ENCODE peak calls at places on chromosomes 7 and 10, in eight cellular contexts. One of them, this sample, is unnamed.

GRCh38 chr10:70255329-70256299 is 22.4 kb upstream of the PPA1 start:
- DNase-seq in Calu3: peak
- DNase-seq in GM10248: peak
- DNase-seq in choroid plexus epithelial cell: no peak
- DNase-seq in mesothelial cell of epicardium: no peak
- DNase-seq in AG10803: peak
- DNase-seq in AG04450: no peak
- DNase-seq in foreskin fibroblast: peak
- DNase-seq in this sample: no peak

GRCh38 chr10:81179805-81180452 is 642.2 kb downstream of the SH2D4B start:
- DNase-seq in Calu3: peak
- DNase-seq in GM10248: peak
- DNase-seq in choroid plexus epithelial cell: peak
- DNase-seq in mesothelial cell of epicardium: no peak
- DNase-seq in AG10803: no peak
- DNase-seq in AG04450: no peak
- DNase-seq in foreskin fibroblast: peak
- DNase-seq in this sample: no peak

GRCh38 chr7:25093268-25093802 is 31.7 kb downstream of the CYCS start:
- DNase-seq in Calu3: peak
- DNase-seq in GM10248: peak
- DNase-seq in choroid plexus epithelial cell: peak
- DNase-seq in mesothelial cell of epicardium: peak
- DNase-seq in AG10803: peak
- DNase-seq in AG04450: peak
- DNase-seq in foreskin fibroblast: peak
- DNase-seq in this sample: no peak

GRCh38 chr7:23472046-23472445 is 1.8 kb upstream of the IGF2BP3 start:
- DNase-seq in Calu3: no peak
- DNase-seq in GM10248: no peak
- DNase-seq in choroid plexus epithelial cell: no peak
- DNase-seq in mesothelial cell of epicardium: no peak
- DNase-seq in AG10803: no peak
- DNase-seq in AG04450: no peak
- DNase-seq in foreskin fibroblast: no peak
- DNase-seq in this sample: no peak

GRCh38 chr10:124737221-124737620 is 7.0 kb downstream of the FAM53B start:
- DNase-seq in Calu3: no peak
- DNase-seq in GM10248: no peak
- DNase-seq in choroid plexus epithelial cell: no peak
- DNase-seq in mesothelial cell of epicardium: no peak
- DNase-seq in AG10803: no peak
- DNase-seq in AG04450: no peak
- DNase-seq in foreskin fibroblast: no peak
- DNase-seq in this sample: no peak

GRCh38 chr7:129465080-129465479 is 30.8 kb downstream of the STRIP2 start:
- DNase-seq in Calu3: no peak
- DNase-seq in GM10248: no peak
- DNase-seq in choroid plexus epithelial cell: no peak
- DNase-seq in mesothelial cell of epicardium: no peak
- DNase-seq in AG10803: no peak
- DNase-seq in AG04450: no peak
- DNase-seq in foreskin fibroblast: no peak
- DNase-seq in this sample: no peak

GRCh38 chr10:97312897-97313296 is 6.2 kb upstream of the FRAT1 start:
- DNase-seq in Calu3: no peak
- DNase-seq in GM10248: no peak
- DNase-seq in choroid plexus epithelial cell: no peak
- DNase-seq in mesothelial cell of epicardium: no peak
- DNase-seq in AG10803: no peak
- DNase-seq in AG04450: no peak
- DNase-seq in foreskin fibroblast: no peak
- DNase-seq in this sample: no peak

GRCh38 chr10:43822509-43823236 is 174.0 kb upstream of the ZNF32 start:
- DNase-seq in Calu3: no peak
- DNase-seq in GM10248: no peak
- DNase-seq in choroid plexus epithelial cell: no peak
- DNase-seq in mesothelial cell of epicardium: no peak
- DNase-seq in AG10803: peak
- DNase-seq in AG04450: no peak
- DNase-seq in foreskin fibroblast: peak
- DNase-seq in this sample: no peak

GRCh38 chr7:35648367-35648766 is 46.6 kb downstream of the HERPUD2 start:
- DNase-seq in Calu3: no peak
- DNase-seq in GM10248: no peak
- DNase-seq in choroid plexus epithelial cell: peak
- DNase-seq in mesothelial cell of epicardium: no peak
- DNase-seq in AG10803: no peak
- DNase-seq in AG04450: no peak
- DNase-seq in foreskin fibroblast: no peak
- DNase-seq in this sample: no peak

GRCh38 chr10:34731213-34731612 is 83.9 kb downstream of the PARD3 start:
- DNase-seq in Calu3: no peak
- DNase-seq in GM10248: no peak
- DNase-seq in choroid plexus epithelial cell: no peak
- DNase-seq in mesothelial cell of epicardium: no peak
- DNase-seq in AG10803: no peak
- DNase-seq in AG04450: no peak
- DNase-seq in foreskin fibroblast: no peak
- DNase-seq in this sample: no peak

DNA sequence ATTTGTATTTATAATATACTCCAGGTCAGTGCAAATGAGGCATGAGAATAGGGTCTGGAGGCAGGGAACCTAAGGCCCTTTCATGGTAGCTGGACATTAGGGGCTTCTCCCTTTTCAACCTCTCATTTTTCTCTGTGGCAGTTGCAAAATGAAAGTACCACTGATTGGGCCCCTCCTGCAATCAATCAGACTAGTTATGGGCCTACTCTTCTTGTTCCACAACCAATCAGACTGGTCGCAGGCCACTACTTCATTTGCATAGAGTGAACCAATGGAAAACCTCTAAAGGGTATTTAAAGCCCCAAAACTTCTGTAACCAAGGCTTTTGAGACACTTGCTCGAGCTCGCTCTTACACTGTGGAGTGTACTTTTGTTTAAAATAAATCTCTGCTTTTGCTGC is 10.0 kb upstream of the PRPS1L1 start:
- DNase-seq in Calu3: no peak
- DNase-seq in GM10248: no peak
- DNase-seq in choroid plexus epithelial cell: no peak
- DNase-seq in mesothelial cell of epicardium: no peak
- DNase-seq in AG10803: no peak
- DNase-seq in AG04450: no peak
- DNase-seq in foreskin fibroblast: no peak
- DNase-seq in this sample: no peak
- TF ChIP-seq CTCF in Calu3: no peak
- TF ChIP-seq CTCF in GM10248: no peak
- TF ChIP-seq CTCF in choroid plexus epithelial cell: no peak
- TF ChIP-seq CTCF in mesothelial cell of epicardium: no peak
- TF ChIP-seq CTCF in AG10803: no peak
- TF ChIP-seq CTCF in AG04450: no peak
- TF ChIP-seq CTCF in foreskin fibroblast: no peak
- TF ChIP-seq CTCF in this sample: no peak

GRCh38 chr7:80060218-80060806 is 74.3 kb upstream of the GNAI1 start:
- DNase-seq in Calu3: no peak
- DNase-seq in GM10248: peak
- DNase-seq in choroid plexus epithelial cell: peak
- DNase-seq in mesothelial cell of epicardium: no peak
- DNase-seq in AG10803: peak
- DNase-seq in AG04450: peak
- DNase-seq in foreskin fibroblast: peak
- DNase-seq in this sample: no peak

GRCh38 chr7:80057503-80057902 is 77.1 kb upstream of the GNAI1 start:
- DNase-seq in Calu3: no peak
- DNase-seq in GM10248: no peak
- DNase-seq in choroid plexus epithelial cell: no peak
- DNase-seq in mesothelial cell of epicardium: no peak
- DNase-seq in AG10803: no peak
- DNase-seq in AG04450: no peak
- DNase-seq in foreskin fibroblast: no peak
- DNase-seq in this sample: no peak

GRCh38 chr7:80053098-80053497 is 81.5 kb upstream of the GNAI1 start:
- DNase-seq in Calu3: no peak
- DNase-seq in GM10248: no peak
- DNase-seq in choroid plexus epithelial cell: no peak
- DNase-seq in mesothelial cell of epicardium: no peak
- DNase-seq in AG10803: no peak
- DNase-seq in AG04450: no peak
- DNase-seq in foreskin fibroblast: no peak
- DNase-seq in this sample: no peak

DNA sequence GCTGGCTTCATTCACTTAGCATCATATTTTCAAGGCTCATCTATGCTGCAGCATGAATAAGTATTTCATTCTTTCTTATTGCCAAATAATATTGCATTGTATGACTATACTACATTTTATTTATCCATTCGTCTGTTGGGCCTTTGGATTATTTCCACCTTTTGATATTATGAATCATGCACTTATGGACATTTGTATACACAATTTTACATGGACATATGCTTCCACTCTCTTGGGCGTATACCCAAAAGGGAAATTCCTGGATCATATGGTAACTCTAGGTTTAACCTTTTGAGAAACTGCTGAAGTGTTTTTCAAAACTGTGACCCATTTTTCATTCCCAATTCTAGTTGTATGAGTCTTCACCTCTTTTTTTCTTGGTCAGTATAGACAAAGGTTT is 80.3 kb upstream of the GNAI1 start:
- DNase-seq in Calu3: no peak
- DNase-seq in GM10248: no peak
- DNase-seq in choroid plexus epithelial cell: peak
- DNase-seq in mesothelial cell of epicardium: no peak
- DNase-seq in AG10803: peak
- DNase-seq in AG04450: peak
- DNase-seq in foreskin fibroblast: peak
- DNase-seq in this sample: no peak
- TF ChIP-seq CTCF in Calu3: no peak
- TF ChIP-seq CTCF in GM10248: no peak
- TF ChIP-seq CTCF in choroid plexus epithelial cell: no peak
- TF ChIP-seq CTCF in mesothelial cell of epicardium: no peak
- TF ChIP-seq CTCF in AG10803: no peak
- TF ChIP-seq CTCF in AG04450: no peak
- TF ChIP-seq CTCF in foreskin fibroblast: no peak
- TF ChIP-seq CTCF in this sample: no peak

DNA sequence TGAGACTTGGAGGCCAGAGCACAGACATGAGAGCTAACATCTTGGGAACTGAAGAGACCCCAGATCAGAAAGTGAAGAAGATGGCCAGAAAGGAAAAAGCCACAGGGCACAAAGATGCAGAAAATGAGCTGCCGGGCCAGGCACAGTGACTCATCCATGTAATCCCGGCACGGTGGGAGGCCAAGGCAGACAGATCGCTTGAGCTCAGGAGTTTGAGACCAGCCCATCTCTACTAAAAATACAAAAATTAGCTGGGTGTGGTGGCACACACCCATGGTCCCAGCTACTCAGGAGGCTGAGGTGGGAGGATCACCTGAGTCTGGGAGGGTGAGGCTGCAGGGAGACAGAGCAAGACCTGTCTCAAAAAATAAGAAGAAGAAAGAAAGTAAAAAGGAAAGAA is 81.4 kb upstream of the MGMT start:
- DNase-seq in Calu3: no peak
- DNase-seq in GM10248: no peak
- DNase-seq in choroid plexus epithelial cell: no peak
- DNase-seq in mesothelial cell of epicardium: no peak
- DNase-seq in AG10803: no peak
- DNase-seq in AG04450: no peak
- DNase-seq in foreskin fibroblast: no peak
- DNase-seq in this sample: no peak
- TF ChIP-seq CTCF in Calu3: no peak
- TF ChIP-seq CTCF in GM10248: no peak
- TF ChIP-seq CTCF in choroid plexus epithelial cell: no peak
- TF ChIP-seq CTCF in mesothelial cell of epicardium: no peak
- TF ChIP-seq CTCF in AG10803: no peak
- TF ChIP-seq CTCF in AG04450: no peak
- TF ChIP-seq CTCF in foreskin fibroblast: no peak
- TF ChIP-seq CTCF in this sample: no peak

DNA sequence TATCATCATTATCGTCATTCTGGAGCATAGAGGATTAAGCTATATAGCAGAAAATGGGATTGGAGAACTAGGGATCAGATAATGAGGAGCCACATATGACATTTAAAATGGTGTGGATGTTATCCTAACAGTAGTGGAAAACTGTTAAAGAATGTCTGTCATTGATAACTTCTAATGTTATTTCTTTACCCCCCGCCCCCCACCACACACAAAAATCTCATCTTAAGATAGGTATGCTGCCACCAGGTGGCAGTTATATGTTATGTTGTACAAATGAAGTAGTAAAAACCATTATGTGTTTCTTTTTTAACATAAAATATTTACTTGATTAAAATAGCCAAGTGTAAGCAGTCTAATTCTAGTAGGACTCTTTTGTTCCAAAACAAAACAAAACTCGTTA is 13.0 kb downstream of the AKAP9 start:
- DNase-seq in Calu3: no peak
- DNase-seq in GM10248: no peak
- DNase-seq in choroid plexus epithelial cell: peak
- DNase-seq in mesothelial cell of epicardium: no peak
- DNase-seq in AG10803: peak
- DNase-seq in AG04450: no peak
- DNase-seq in foreskin fibroblast: peak
- DNase-seq in this sample: no peak
- TF ChIP-seq CTCF in Calu3: peak
- TF ChIP-seq CTCF in GM10248: peak
- TF ChIP-seq CTCF in choroid plexus epithelial cell: peak
- TF ChIP-seq CTCF in mesothelial cell of epicardium: no peak
- TF ChIP-seq CTCF in AG10803: peak
- TF ChIP-seq CTCF in AG04450: peak
- TF ChIP-seq CTCF in foreskin fibroblast: peak
- TF ChIP-seq CTCF in this sample: peak

GRCh38 chr10:78211476-78212110 is 177.9 kb downstream of the RPS24 start:
- DNase-seq in Calu3: peak
- DNase-seq in GM10248: no peak
- DNase-seq in choroid plexus epithelial cell: peak
- DNase-seq in mesothelial cell of epicardium: no peak
- DNase-seq in AG10803: peak
- DNase-seq in AG04450: peak
- DNase-seq in foreskin fibroblast: peak
- DNase-seq in this sample: no peak
- TF ChIP-seq CTCF in Calu3: peak
- TF ChIP-seq CTCF in GM10248: peak
- TF ChIP-seq CTCF in choroid plexus epithelial cell: peak
- TF ChIP-seq CTCF in mesothelial cell of epicardium: peak
- TF ChIP-seq CTCF in AG10803: peak
- TF ChIP-seq CTCF in AG04450: peak
- TF ChIP-seq CTCF in foreskin fibroblast: peak
- TF ChIP-seq CTCF in this sample: peak

This sample was measured in AG04449.